ENCODE peak calls at places on chromosomes 16 and 17, in five cellular contexts. H is A549, L is IMR-90, G is adrenal gland, X is testis. R is an unnamed sample.

GRCh38 chr17:71184716-71185115 is 936.1 kb upstream of the SOX9 start:
- DNase-seq in H (no peak), L (no peak), G (no peak), X (no peak), R (no peak)

GRCh38 chr16:22948058-22948602 is 134.2 kb downstream of the HS3ST2 start:
- DNase-seq in H (no peak), L (no peak), G (peak), X (no peak), R (no peak)

GRCh38 chr17:29390856-29391631 is 881 bp downstream of the TAOK1 start:
- DNase-seq in H (peak), L (peak), G (peak), X (peak), R (peak)

GRCh38 chr16:15435216-15435864 is 952 bp downstream of the BMERB1 start:
- DNase-seq in H (no peak), L (no peak), G (no peak), X (no peak), R (no peak)

GRCh38 chr16:29862383-29862883 is 593 bp downstream of the CDIPT start:
- DNase-seq in H (no peak), L (no peak), G (peak), X (peak), R (peak)

GRCh38 chr16:59881366-59881765 is 1147.2 kb upstream of the GOT2 start:
- DNase-seq in H (no peak), L (no peak), G (no peak), X (no peak), R (no peak)

GRCh38 chr16:11949527-11949926 is 7.7 kb upstream of the NPIPB2 start:
- DNase-seq in H (peak), L (peak), G (peak), X (peak), R (peak)

GRCh38 chr17:48498168-48498840 is 32.5 kb downstream of the HOXB1 start:
- DNase-seq in H (no peak), L (no peak), G (no peak), X (no peak), R (peak)

GRCh38 chr17:42146911-42147607 is 7.7 kb downstream of the RAB5C start:
- DNase-seq in H (no peak), L (no peak), G (no peak), X (no peak), R (no peak)

GRCh38 chr17:49003557-49004511 is 6.6 kb downstream of the IGF2BP1 start:
- DNase-seq in H (no peak), L (peak), G (no peak), X (no peak), R (no peak)

GRCh38 chr16:68351991-68352431 is 41.2 kb downstream of the PRMT7 start:
- DNase-seq in H (no peak), L (no peak), G (no peak), X (no peak), R (peak)

GRCh38 chr16:30720694-30721093 is 21.7 kb downstream of the SRCAP start:
- DNase-seq in H (no peak), L (no peak), G (no peak), X (no peak), R (no peak)

GRCh38 chr16:17351471-17352045 is 119.2 kb downstream of the XYLT1 start:
- DNase-seq in H (no peak), L (no peak), G (no peak), X (no peak), R (no peak)

GRCh38 chr17:13031718-13032350 is 14.0 kb upstream of the ELAC2 start:
- DNase-seq in H (peak), L (peak), G (peak), X (peak), R (no peak)

GRCh38 chr16:70520612-70521297 is 2.6 kb downstream of the COG4 start:
- DNase-seq in H (no peak), L (peak), G (no peak), X (no peak), R (no peak)

GRCh38 chr16:14105976-14106375 is 34.9 kb downstream of the MRTFB start:
- DNase-seq in H (no peak), L (no peak), G (no peak), X (no peak), R (no peak)

GRCh38 chr17:76844846-76845245 is 23.4 kb upstream of the MGAT5B start:
- DNase-seq in H (no peak), L (no peak), G (no peak), X (no peak), R (no peak)

DNA sequence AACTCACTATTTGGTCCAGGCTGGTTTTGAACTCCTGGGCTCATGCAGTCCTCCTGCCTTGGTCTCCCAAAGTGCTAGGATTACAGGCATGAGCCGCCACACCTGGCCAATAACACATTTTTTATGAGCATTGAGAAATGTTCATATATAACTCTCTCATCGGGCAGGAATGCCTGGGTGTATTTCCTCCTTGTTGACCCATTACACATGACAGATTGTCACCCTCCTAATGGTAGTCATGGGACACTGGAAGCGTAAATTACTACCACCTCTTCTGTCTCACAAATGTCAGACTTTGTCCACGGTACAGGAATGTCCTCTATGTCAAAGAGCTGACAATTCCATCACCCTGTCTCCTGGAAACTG is 52.9 kb downstream of the VAT1L start:
- DNase-seq in H (no peak), L (no peak), G (no peak), X (no peak), R (no peak)
- H3K27ac ChIP-seq in H (no peak), L (peak), G (no peak), X (no peak), R (no peak)

GRCh38 chr16:27228621-27229501 is 25.5 kb downstream of the KDM8 start:
- DNase-seq in H (no peak), L (no peak), G (no peak), X (peak), R (no peak)

GRCh38 chr16:27231692-27232060 is 28.4 kb downstream of the KDM8 start:
- DNase-seq in H (no peak), L (no peak), G (no peak), X (no peak), R (no peak)

GRCh38 chr16:27229891-27230470 is 26.7 kb downstream of the KDM8 start:
- DNase-seq in H (no peak), L (no peak), G (no peak), X (no peak), R (no peak)

GRCh38 chr16:27232061-27232841 is 28.9 kb downstream of the KDM8 start:
- DNase-seq in H (no peak), L (no peak), G (no peak), X (no peak), R (no peak)

GRCh38 chr16:27230562-27230991 is 27.3 kb downstream of the KDM8 start:
- DNase-seq in H (no peak), L (no peak), G (no peak), X (no peak), R (no peak)
- TF ChIP-seq CTCF in H (no peak), L (no peak), G (no peak), X (no peak), R (no peak)

GRCh38 chr16:82020051-82020450 is 8.8 kb upstream of the SDR42E1 start:
- DNase-seq in H (no peak), L (no peak), G (no peak), X (no peak), R (no peak)

GRCh38 chr16:82023206-82023605 is 11.8 kb upstream of the HSD17B2 start:
- DNase-seq in H (no peak), L (no peak), G (no peak), X (no peak), R (no peak)

GRCh38 chr16:82027629-82028035 is 7.4 kb upstream of the HSD17B2 start:
- DNase-seq in H (no peak), L (no peak), G (no peak), X (no peak), R (no peak)

GRCh38 chr16:82024274-82024673 is 10.8 kb upstream of the HSD17B2 start:
- DNase-seq in H (no peak), L (no peak), G (no peak), X (no peak), R (no peak)

DNA sequence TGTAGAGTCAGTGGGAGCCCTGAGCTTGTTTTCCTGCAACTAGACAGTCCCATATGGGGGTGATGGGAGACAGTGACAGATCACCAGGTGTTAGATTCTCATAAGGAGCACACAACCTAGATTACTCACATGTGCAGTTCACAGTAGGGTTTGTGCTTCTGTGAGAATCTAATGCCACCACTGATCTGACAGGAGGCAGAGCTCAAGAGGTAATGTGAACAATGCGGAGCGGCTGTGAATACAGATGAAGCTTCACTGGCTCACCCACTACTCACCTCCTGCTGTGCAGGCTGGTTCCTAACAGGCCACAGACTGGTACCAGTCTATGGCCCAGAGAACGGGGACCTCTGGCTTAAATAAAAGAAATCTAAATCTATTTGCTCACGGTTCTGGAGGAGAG is 10.2 kb upstream of the HSD17B2 start:
- DNase-seq in H (no peak), L (no peak), G (no peak), X (no peak), R (no peak)
- TF ChIP-seq POLR2A in H (no peak), L (no peak), G (no peak), X (no peak), R (no peak)

DNA sequence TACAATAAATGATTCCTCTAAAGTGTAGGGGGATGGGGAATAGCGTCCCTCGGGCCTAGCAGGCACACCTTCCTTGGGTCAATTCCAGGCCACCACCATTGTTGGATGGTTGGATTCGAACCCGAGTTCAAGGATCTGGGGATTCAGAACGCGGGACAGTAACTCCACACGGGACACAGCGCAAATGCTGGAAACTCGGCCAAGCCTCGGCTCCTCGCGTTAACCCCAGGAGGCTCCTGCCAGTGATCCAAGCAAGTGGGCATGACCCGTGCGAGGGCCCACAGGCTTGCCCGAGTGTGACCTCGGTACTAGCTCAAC is 589 bp downstream of the B9D1 start:
- DNase-seq in H (no peak), L (no peak), G (no peak), X (no peak), R (no peak)
- H3K27ac ChIP-seq in H (peak), L (peak), G (peak), X (peak), R (peak)

DNA sequence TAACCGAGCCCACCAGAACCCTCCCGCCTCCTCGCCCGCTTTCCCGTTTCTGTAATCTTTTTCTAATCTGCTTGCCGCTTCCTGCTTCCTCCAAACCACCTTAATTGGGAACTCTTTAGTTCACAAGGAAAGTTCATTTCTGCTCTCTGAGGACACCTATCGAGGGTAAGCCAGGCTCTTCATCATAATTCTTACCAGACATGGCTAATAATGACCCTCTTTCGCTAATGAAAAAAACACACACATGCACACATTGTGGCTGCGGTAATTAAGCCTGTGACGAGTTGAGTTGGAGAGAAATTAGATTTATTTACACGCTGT is 100.7 kb downstream of the ZNF423 start:
- DNase-seq in H (peak), L (peak), G (no peak), X (peak), R (peak)
- TF ChIP-seq CTCF in H (peak), L (peak), G (no peak), X (no peak), R (peak)